ENCODE peak calls at places on chromosomes 11 and 22, in seven cellular contexts. M is foreskin fibroblast, T is kidney, A is fibroblast of pulmonary artery, N is GM20000, F is PC-9, C is lower leg skin. R is an unnamed sample.

GRCh38 chr11:86021390-86021789 is 47.5 kb downstream of the PICALM start:
- DNase-seq in N (no peak), M (no peak), F (no peak), C (no peak), T (no peak), A (no peak), R (no peak)

GRCh38 chr11:76824980-76825725 is 35.6 kb upstream of the ACER3 start:
- DNase-seq in T (no peak), M (peak), N (no peak), C (no peak), A (peak), F (no peak), R (no peak)

GRCh38 chr22:32621656-32622003 is 147.0 kb downstream of the FBXO7 start:
- DNase-seq in F (no peak), T (no peak), N (no peak), M (no peak), C (no peak), A (no peak), R (no peak)

GRCh38 chr11:104830080-104830479 is 68.2 kb downstream of the CASP12 start:
- DNase-seq in M (peak), C (no peak), N (no peak), F (peak), A (peak), T (no peak), R (no peak)

GRCh38 chr11:34926101-34926830 is 9.8 kb downstream of the PDHX start:
- DNase-seq in C (no peak), F (peak), T (no peak), N (peak), A (peak), M (peak), R (no peak)

GRCh38 chr22:38081941-38082828 is 1.8 kb downstream of the SLC16A8 start:
- DNase-seq in T (peak), F (no peak), A (no peak), M (no peak), C (no peak), N (peak), R (no peak)

GRCh38 chr11:40104941-40105550 is 1354.4 kb downstream of the LRRC4C start:
- DNase-seq in T (no peak), F (no peak), M (no peak), N (no peak), C (no peak), A (no peak), R (no peak)

GRCh38 chr11:31768744-31769143 is 42.4 kb downstream of the PAX6 start:
- DNase-seq in C (no peak), M (no peak), F (no peak), N (no peak), T (no peak), A (no peak), R (no peak)

GRCh38 chr11:132626446-132626845 is 905.9 kb downstream of the OPCML start:
- DNase-seq in A (no peak), F (no peak), T (no peak), C (no peak), M (no peak), N (no peak), R (no peak)

GRCh38 chr22:50191041-50191740 is 5.5 kb downstream of the TRABD start:
- DNase-seq in F (no peak), T (peak), M (no peak), A (no peak), C (no peak), N (peak), R (no peak)

GRCh38 chr11:58316142-58316541 is 42.7 kb downstream of the OR5B17 start:
- DNase-seq in N (no peak), T (no peak), A (peak), F (no peak), M (peak), C (no peak), R (no peak)

GRCh38 chr22:42294034-42294985 is 23.9 kb upstream of the TCF20 start:
- DNase-seq in A (peak), F (peak), C (no peak), T (no peak), N (no peak), M (peak), R (peak)

GRCh38 chr22:47067331-47067890 is 305.0 kb downstream of the TBC1D22A start:
- DNase-seq in F (no peak), T (no peak), C (no peak), N (no peak), M (no peak), A (no peak), R (no peak)
- TF ChIP-seq CTCF in F (no peak), T (no peak), C (no peak), N (no peak), M (no peak), A (no peak), R (no peak)

GRCh38 chr22:34946339-34946985 is 119.5 kb upstream of the ISX start:
- DNase-seq in C (no peak), F (no peak), M (no peak), N (no peak), A (no peak), T (no peak), R (no peak)

GRCh38 chr22:34943830-34944229 is 122.1 kb upstream of the ISX start:
- DNase-seq in M (no peak), F (no peak), A (no peak), C (no peak), T (no peak), N (no peak), R (no peak)
- TF ChIP-seq CTCF in M (no peak), F (no peak), A (no peak), C (no peak), T (no peak), N (no peak), R (no peak)

DNA sequence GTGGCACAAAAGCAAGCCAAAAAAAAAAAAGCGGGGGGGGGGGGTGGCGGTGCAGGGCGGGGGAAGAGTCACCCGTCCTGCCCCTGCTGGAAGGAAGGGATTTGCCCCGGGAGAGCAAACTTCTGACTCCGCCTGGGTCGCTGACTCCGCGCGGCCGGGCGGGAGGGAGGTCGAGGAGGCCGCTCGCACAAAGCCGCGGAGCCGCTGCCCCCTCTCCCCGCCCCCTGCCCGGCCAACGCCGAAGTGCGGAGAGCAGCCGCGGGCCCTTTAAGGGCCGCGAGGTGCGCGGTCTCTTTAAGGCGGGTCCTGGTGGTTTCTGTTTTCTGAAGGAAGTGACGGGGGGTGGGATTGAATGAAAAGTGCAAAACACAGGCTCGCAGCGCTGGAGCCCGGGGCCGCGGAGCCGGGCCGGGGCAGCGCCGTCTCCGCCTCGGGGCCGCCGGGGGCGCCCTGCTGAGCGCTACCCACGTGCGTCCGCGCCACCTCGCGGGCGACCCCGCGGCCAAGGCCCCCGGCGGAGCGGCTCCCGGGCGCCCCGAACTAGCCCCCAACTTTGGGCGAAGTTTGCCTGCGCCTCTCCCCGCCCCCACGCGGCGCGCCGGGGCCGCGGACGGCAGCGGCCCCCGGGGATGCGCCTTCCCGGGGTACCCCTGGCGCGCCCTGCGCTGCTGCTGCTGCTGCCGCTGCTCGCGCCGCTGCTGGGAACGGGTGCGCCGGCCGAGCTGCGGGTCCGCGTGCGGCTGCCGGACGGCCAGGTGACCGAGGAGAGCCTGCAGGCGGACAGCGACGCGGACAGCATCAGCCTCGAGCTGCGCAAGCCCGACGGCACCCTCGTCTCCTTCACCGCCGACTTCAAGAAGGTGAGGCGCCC is at the start of gene OAF:
- DNase-seq in A (peak), T (peak), N (peak), C (peak), F (peak), M (peak), R (peak)
- TF ChIP-seq CTCF in A (no peak), T (peak), N (peak), C (no peak), F (peak), M (no peak), R (peak)

DNA sequence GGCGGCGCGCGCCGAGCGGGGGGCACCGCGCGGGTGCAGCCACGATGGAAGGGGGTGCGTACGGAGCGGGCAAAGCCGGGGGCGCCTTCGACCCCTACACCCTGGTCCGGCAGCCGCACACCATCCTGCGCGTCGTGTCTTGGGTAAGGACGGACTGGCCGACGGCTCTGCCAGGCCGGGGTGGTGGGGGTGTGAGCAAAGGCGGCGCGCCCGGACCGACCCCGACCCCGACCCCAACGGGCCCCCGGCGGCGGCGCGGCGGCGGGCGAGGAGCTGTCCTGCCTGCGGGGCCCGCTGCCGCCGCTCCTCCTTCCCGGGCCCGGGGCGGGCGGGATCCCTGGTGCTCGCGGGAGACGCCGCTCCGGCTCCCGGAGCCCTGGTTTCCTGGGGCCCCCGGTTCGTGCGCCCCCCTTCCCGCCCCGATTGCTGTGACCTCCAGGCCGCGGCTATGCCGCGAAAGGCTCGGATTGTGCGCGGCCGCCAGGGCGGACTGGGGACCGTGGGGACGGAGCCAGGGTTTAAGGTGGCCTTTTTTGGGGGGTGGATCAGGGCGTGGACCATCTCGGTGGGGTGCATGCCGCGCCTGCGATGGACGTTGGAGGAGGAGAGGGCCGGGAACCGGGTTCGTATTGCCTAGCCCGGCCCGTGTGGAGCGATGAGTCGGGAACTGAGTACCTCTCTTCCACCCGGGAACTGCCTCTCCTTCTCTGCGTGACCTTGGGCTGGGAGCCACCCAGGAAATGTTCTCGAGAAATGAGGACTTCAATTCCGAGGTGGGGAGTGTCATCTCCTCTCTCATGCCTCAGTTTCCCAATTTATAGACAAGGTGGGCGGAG is at the start of gene SYNGR1:
- DNase-seq in A (no peak), M (peak), T (peak), N (no peak), F (peak), C (no peak), R (peak)
- TF ChIP-seq CTCF in A (no peak), M (no peak), T (no peak), N (no peak), F (no peak), C (no peak), R (no peak)

DNA sequence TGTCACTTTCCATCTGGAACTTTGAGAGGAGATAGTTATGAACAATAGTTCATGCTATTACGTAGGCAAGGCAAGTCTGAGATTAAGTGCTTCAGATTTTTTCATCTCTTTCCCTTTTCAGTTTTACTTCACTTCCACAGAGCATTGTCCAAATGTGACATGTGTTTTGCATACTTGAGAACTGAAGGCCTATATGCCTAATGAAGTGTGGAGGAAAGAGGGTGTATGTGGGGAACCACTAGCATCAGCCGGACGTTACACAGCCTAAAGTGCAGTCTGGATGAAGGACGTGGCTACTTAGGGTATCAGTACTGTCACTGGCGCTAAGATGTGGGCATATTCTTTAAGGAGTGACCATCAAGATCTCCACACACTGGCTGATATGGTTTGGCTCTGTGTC is 26.2 kb downstream of the FANCF start:
- DNase-seq in N (no peak), A (no peak), F (no peak), C (no peak), T (no peak), M (no peak), R (no peak)
- TF ChIP-seq CTCF in N (no peak), A (no peak), F (no peak), C (no peak), T (no peak), M (no peak), R (no peak)

GRCh38 chr22:45817705-45818104 is 146.1 kb downstream of the ATXN10 start:
- DNase-seq in C (no peak), M (no peak), N (no peak), A (no peak), F (no peak), T (no peak), R (no peak)
- TF ChIP-seq CTCF in C (no peak), M (no peak), N (no peak), A (no peak), F (no peak), T (no peak), R (no peak)